ENCODE peak calls at places on chromosomes 12 and 14, in seven cellular contexts. One of them, this sample, is unnamed.

GRCh38 chr14:23358042-23358441 is 5.4 kb upstream of the SLC22A17 start:
- DNase-seq in GM06990: no peak
- DNase-seq in activated naive CD4-positive, alpha-beta T cell treated with anti-CD3 and anti-CD28 coated beads, Interleukin-2, amount 10 ng/mL, durations not matched to agents 7 days and 5 days: no peak
- DNase-seq in left ventricle myocardium superior: no peak
- DNase-seq in activated CD4-positive, CD25-positive, alpha-beta regulatory T cell: no peak
- DNase-seq in activated CD4-positive, alpha-beta T cell treated with anti-CD3 and anti-CD28 coated beads, Interleukin-2, amount 50 U/mL, for 4 hours: no peak
- DNase-seq in activated B cell treated with CpG ODN at 0.5 μM for 24 hours: no peak
- DNase-seq in this sample: no peak

GRCh38 chr12:124740691-124741137 is 123.0 kb downstream of the SCARB1 start:
- DNase-seq in GM06990: no peak
- DNase-seq in activated naive CD4-positive, alpha-beta T cell treated with anti-CD3 and anti-CD28 coated beads, Interleukin-2, amount 10 ng/mL, durations not matched to agents 7 days and 5 days: no peak
- DNase-seq in left ventricle myocardium superior: no peak
- DNase-seq in activated CD4-positive, CD25-positive, alpha-beta regulatory T cell: no peak
- DNase-seq in activated CD4-positive, alpha-beta T cell treated with anti-CD3 and anti-CD28 coated beads, Interleukin-2, amount 50 U/mL, for 4 hours: peak; percentile 16
- DNase-seq in activated B cell treated with CpG ODN at 0.5 μM for 24 hours: no peak
- DNase-seq in this sample: no peak

GRCh38 chr12:68804654-68805591 is 3.1 kb upstream of the MDM2 start:
- DNase-seq in GM06990: no peak
- DNase-seq in activated naive CD4-positive, alpha-beta T cell treated with anti-CD3 and anti-CD28 coated beads, Interleukin-2, amount 10 ng/mL, durations not matched to agents 7 days and 5 days: no peak
- DNase-seq in left ventricle myocardium superior: no peak
- DNase-seq in activated CD4-positive, CD25-positive, alpha-beta regulatory T cell: no peak
- DNase-seq in activated CD4-positive, alpha-beta T cell treated with anti-CD3 and anti-CD28 coated beads, Interleukin-2, amount 50 U/mL, for 4 hours: no peak
- DNase-seq in activated B cell treated with CpG ODN at 0.5 μM for 24 hours: no peak
- DNase-seq in this sample: no peak

GRCh38 chr14:75050852-75051555 is at the start of gene MLH3:
- DNase-seq in GM06990: peak; percentile 87
- DNase-seq in activated naive CD4-positive, alpha-beta T cell treated with anti-CD3 and anti-CD28 coated beads, Interleukin-2, amount 10 ng/mL, durations not matched to agents 7 days and 5 days: peak; percentile 81
- DNase-seq in left ventricle myocardium superior: peak; percentile 93
- DNase-seq in activated CD4-positive, CD25-positive, alpha-beta regulatory T cell: peak; percentile 65
- DNase-seq in activated CD4-positive, alpha-beta T cell treated with anti-CD3 and anti-CD28 coated beads, Interleukin-2, amount 50 U/mL, for 4 hours: peak; percentile 73
- DNase-seq in activated B cell treated with CpG ODN at 0.5 μM for 24 hours: peak; percentile 75
- DNase-seq in this sample: peak; percentile 81

GRCh38 chr12:62299617-62300016 is 39.4 kb downstream of the USP15 start:
- DNase-seq in GM06990: no peak
- DNase-seq in activated naive CD4-positive, alpha-beta T cell treated with anti-CD3 and anti-CD28 coated beads, Interleukin-2, amount 10 ng/mL, durations not matched to agents 7 days and 5 days: no peak
- DNase-seq in left ventricle myocardium superior: no peak
- DNase-seq in activated CD4-positive, CD25-positive, alpha-beta regulatory T cell: no peak
- DNase-seq in activated CD4-positive, alpha-beta T cell treated with anti-CD3 and anti-CD28 coated beads, Interleukin-2, amount 50 U/mL, for 4 hours: no peak
- DNase-seq in activated B cell treated with CpG ODN at 0.5 μM for 24 hours: no peak
- DNase-seq in this sample: no peak

GRCh38 chr14:93974833-93975232 is 1.5 kb downstream of the ASB2 start:
- DNase-seq in GM06990: no peak
- DNase-seq in activated naive CD4-positive, alpha-beta T cell treated with anti-CD3 and anti-CD28 coated beads, Interleukin-2, amount 10 ng/mL, durations not matched to agents 7 days and 5 days: no peak
- DNase-seq in left ventricle myocardium superior: peak; percentile 59
- DNase-seq in activated CD4-positive, CD25-positive, alpha-beta regulatory T cell: no peak
- DNase-seq in activated CD4-positive, alpha-beta T cell treated with anti-CD3 and anti-CD28 coated beads, Interleukin-2, amount 50 U/mL, for 4 hours: no peak
- DNase-seq in activated B cell treated with CpG ODN at 0.5 μM for 24 hours: no peak
- DNase-seq in this sample: no peak

GRCh38 chr14:30443368-30444007 is 115.5 kb upstream of the G2E3 start:
- DNase-seq in GM06990: no peak
- DNase-seq in activated naive CD4-positive, alpha-beta T cell treated with anti-CD3 and anti-CD28 coated beads, Interleukin-2, amount 10 ng/mL, durations not matched to agents 7 days and 5 days: no peak
- DNase-seq in left ventricle myocardium superior: no peak
- DNase-seq in activated CD4-positive, CD25-positive, alpha-beta regulatory T cell: no peak
- DNase-seq in activated CD4-positive, alpha-beta T cell treated with anti-CD3 and anti-CD28 coated beads, Interleukin-2, amount 50 U/mL, for 4 hours: no peak
- DNase-seq in activated B cell treated with CpG ODN at 0.5 μM for 24 hours: no peak
- DNase-seq in this sample: no peak

GRCh38 chr14:96221841-96222240 is 17.2 kb downstream of the BDKRB2 start:
- DNase-seq in GM06990: no peak
- DNase-seq in activated naive CD4-positive, alpha-beta T cell treated with anti-CD3 and anti-CD28 coated beads, Interleukin-2, amount 10 ng/mL, durations not matched to agents 7 days and 5 days: no peak
- DNase-seq in left ventricle myocardium superior: no peak
- DNase-seq in activated CD4-positive, CD25-positive, alpha-beta regulatory T cell: no peak
- DNase-seq in activated CD4-positive, alpha-beta T cell treated with anti-CD3 and anti-CD28 coated beads, Interleukin-2, amount 50 U/mL, for 4 hours: no peak
- DNase-seq in activated B cell treated with CpG ODN at 0.5 μM for 24 hours: no peak
- DNase-seq in this sample: no peak

GRCh38 chr14:104326848-104327247 is 188.5 kb downstream of the KIF26A start:
- DNase-seq in GM06990: no peak
- DNase-seq in activated naive CD4-positive, alpha-beta T cell treated with anti-CD3 and anti-CD28 coated beads, Interleukin-2, amount 10 ng/mL, durations not matched to agents 7 days and 5 days: no peak
- DNase-seq in left ventricle myocardium superior: no peak
- DNase-seq in activated CD4-positive, CD25-positive, alpha-beta regulatory T cell: no peak
- DNase-seq in activated CD4-positive, alpha-beta T cell treated with anti-CD3 and anti-CD28 coated beads, Interleukin-2, amount 50 U/mL, for 4 hours: no peak
- DNase-seq in activated B cell treated with CpG ODN at 0.5 μM for 24 hours: no peak
- DNase-seq in this sample: no peak

GRCh38 chr14:102835959-102836358 is 58.7 kb downstream of the TRAF3 start:
- DNase-seq in GM06990: no peak
- DNase-seq in activated naive CD4-positive, alpha-beta T cell treated with anti-CD3 and anti-CD28 coated beads, Interleukin-2, amount 10 ng/mL, durations not matched to agents 7 days and 5 days: no peak
- DNase-seq in left ventricle myocardium superior: no peak
- DNase-seq in activated CD4-positive, CD25-positive, alpha-beta regulatory T cell: no peak
- DNase-seq in activated CD4-positive, alpha-beta T cell treated with anti-CD3 and anti-CD28 coated beads, Interleukin-2, amount 50 U/mL, for 4 hours: no peak
- DNase-seq in activated B cell treated with CpG ODN at 0.5 μM for 24 hours: no peak
- DNase-seq in this sample: no peak

GRCh38 chr12:52049286-52049685 is 2.0 kb upstream of the NR4A1 start:
- DNase-seq in GM06990: no peak
- DNase-seq in activated naive CD4-positive, alpha-beta T cell treated with anti-CD3 and anti-CD28 coated beads, Interleukin-2, amount 10 ng/mL, durations not matched to agents 7 days and 5 days: no peak
- DNase-seq in left ventricle myocardium superior: no peak
- DNase-seq in activated CD4-positive, CD25-positive, alpha-beta regulatory T cell: no peak
- DNase-seq in activated CD4-positive, alpha-beta T cell treated with anti-CD3 and anti-CD28 coated beads, Interleukin-2, amount 50 U/mL, for 4 hours: no peak
- DNase-seq in activated B cell treated with CpG ODN at 0.5 μM for 24 hours: no peak
- DNase-seq in this sample: no peak

This sample was measured in suprapubic skin.